ENCODE peak calls at places on chromosome 17, in six cellular contexts. W is lung, X is IMR-90, T is psoas muscle, A is fibroblast of villous mesenchyme, C is right lobe of liver. V is an unnamed sample.

GRCh38 chr17:48149174-48150106 is 41.9 kb downstream of the SNX11 start:
- DNase-seq in C (no peak), A (peak; percentile 24), T (no peak), X (no peak), W (no peak), V (no peak)

GRCh38 chr17:38869647-38870258 is at the start of gene LASP1:
- DNase-seq in X (peak; percentile 87), C (peak; percentile 93), T (peak; percentile 87), A (peak; percentile 90), W (peak; percentile 88), V (no peak)

GRCh38 chr17:19513897-19514488 is 19.7 kb upstream of the SLC47A1 start:
- DNase-seq in A (peak; percentile 73), X (peak; percentile 60), T (peak; percentile 56), C (peak; percentile 71), W (peak; percentile 69), V (peak; percentile 34)

GRCh38 chr17:46841561-46842379 is 9.6 kb upstream of the WNT9B start:
- DNase-seq in A (no peak), X (no peak), W (no peak), C (no peak), T (no peak), V (no peak)

GRCh38 chr17:27466748-27467375 is 10.6 kb downstream of the KSR1 start:
- DNase-seq in A (no peak), W (no peak), C (no peak), X (no peak), T (no peak), V (no peak)

GRCh38 chr17:82985436-82985820 is 94.0 kb upstream of the METRNL start:
- DNase-seq in A (no peak), X (no peak), C (no peak), W (peak; percentile 22), T (no peak), V (no peak)

GRCh38 chr17:42598905-42599304 is 10.3 kb downstream of the RETREG3 start:
- DNase-seq in C (no peak), W (no peak), X (no peak), T (no peak), A (no peak), V (no peak)

GRCh38 chr17:28926786-28927185 is 23.9 kb upstream of the DHRS13 start:
- DNase-seq in T (no peak), X (no peak), A (peak; percentile 60), C (no peak), W (no peak), V (no peak)

GRCh38 chr17:63978266-63979200 is 5.8 kb upstream of the SCN4A start:
- DNase-seq in A (no peak), T (no peak), W (no peak), X (no peak), C (no peak), V (no peak)

GRCh38 chr17:56815711-56816110 is 18.0 kb downstream of the C17orf67 start:
- DNase-seq in T (no peak), C (no peak), A (peak; percentile 36), X (peak; percentile 90), W (no peak), V (no peak)

GRCh38 chr17:60947100-60947499 is 269.4 kb downstream of the BCAS3 start:
- DNase-seq in X (peak; percentile 86), C (no peak), A (peak; percentile 20), T (no peak), W (no peak), V (no peak)

GRCh38 chr17:38424297-38424972 is 3.8 kb upstream of the ARHGAP23 start:
- DNase-seq in T (no peak), A (no peak), X (no peak), W (no peak), C (no peak), V (no peak)

GRCh38 chr17:41579484-41580243 is 7.0 kb downstream of the KRT14 start:
- DNase-seq in A (peak; percentile 62), C (peak; percentile 64), T (peak; percentile 63), W (peak; percentile 85), X (peak; percentile 54), V (peak; percentile 20)

GRCh38 chr17:63173450-63173849 is 207.4 kb downstream of the TANC2 start:
- DNase-seq in C (no peak), A (no peak), T (no peak), X (no peak), W (no peak), V (no peak)

GRCh38 chr17:15432807-15433547 is 34.4 kb downstream of the CDRT4 start:
- DNase-seq in W (no peak), X (peak; percentile 93), T (no peak), A (peak; percentile 99), C (peak; percentile 75), V (no peak)

GRCh38 chr17:18156171-18156975 is 27.3 kb upstream of the ALKBH5 start:
- DNase-seq in X (no peak), T (no peak), A (no peak), C (no peak), W (no peak), V (no peak)
- TF ChIP-seq CTCF in X (no peak), T (no peak), A (no peak), C (no peak), W (no peak), V (no peak)

DNA sequence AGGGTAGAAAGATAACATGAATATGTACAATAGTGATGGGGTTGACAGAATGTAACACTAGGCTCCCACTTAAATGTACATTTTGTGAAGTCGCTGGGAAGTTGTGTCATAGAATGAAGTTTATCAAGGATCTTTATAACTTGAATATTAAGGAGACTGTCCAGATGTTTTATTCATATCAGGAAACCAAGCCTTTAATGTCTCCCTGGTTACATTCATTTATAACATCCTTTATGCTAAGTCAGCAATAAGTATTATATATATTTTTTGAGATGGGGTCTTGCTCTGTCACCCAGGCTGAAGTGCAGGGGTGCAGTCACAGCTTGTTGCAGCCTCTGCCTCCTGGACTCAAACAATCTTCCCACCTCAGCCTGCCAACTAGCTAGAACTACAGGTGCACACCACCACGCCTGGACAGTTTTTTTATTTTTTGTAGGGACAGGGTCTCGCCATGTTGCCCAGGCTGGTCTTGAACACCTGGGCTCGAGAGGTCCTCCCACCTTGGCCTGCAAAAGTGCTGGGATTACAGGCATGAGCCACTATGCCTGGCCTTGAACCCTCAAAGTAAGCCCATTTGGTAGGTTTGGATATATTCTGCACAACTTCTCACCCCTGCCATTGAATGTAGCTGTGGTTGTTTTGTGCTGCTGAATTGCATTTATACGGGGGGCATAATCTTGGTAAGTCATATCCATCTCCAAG is 14.1 kb downstream of the CLTC start:
- DNase-seq in X (no peak), W (no peak), C (no peak), T (no peak), A (no peak), V (no peak)
- H3K4me3 ChIP-seq in X (no peak overlapping the region), W (no peak overlapping the region), C (no peak overlapping the region), T (no peak overlapping the region), A (no peak overlapping the region), V (no peak overlapping the region)

GRCh38 chr17:75012320-75013076 is at the start of gene MRPL58:
- DNase-seq in W (peak; percentile 83), X (peak; percentile 83), A (peak; percentile 82), C (peak; percentile 80), T (peak; percentile 86), V (peak; percentile 54)
- TF ChIP-seq CTCF in W (peak; percentile 54), X (peak; percentile 58), A (peak; percentile 57), C (peak; percentile 47), T (peak; percentile 64), V (peak; percentile 57)

GRCh38 chr17:6557040-6557438 is 684 bp upstream of the PITPNM3 start:
- DNase-seq in A (no peak), C (no peak), X (no peak), T (no peak), W (no peak), V (no peak)

GRCh38 chr17:6556121-6557039 is at the start of gene PITPNM3:
- DNase-seq in X (no peak), W (no peak), T (no peak), C (no peak), A (no peak), V (no peak)

GRCh38 chr17:6554871-6555330 is 1.5 kb downstream of the PITPNM3 start:
- DNase-seq in W (no peak), C (no peak), A (no peak), T (no peak), X (no peak), V (no peak)

GRCh38 chr17:6554336-6554735 is 2.0 kb downstream of the PITPNM3 start:
- DNase-seq in C (no peak), X (no peak), W (no peak), T (no peak), A (no peak), V (no peak)

DNA sequence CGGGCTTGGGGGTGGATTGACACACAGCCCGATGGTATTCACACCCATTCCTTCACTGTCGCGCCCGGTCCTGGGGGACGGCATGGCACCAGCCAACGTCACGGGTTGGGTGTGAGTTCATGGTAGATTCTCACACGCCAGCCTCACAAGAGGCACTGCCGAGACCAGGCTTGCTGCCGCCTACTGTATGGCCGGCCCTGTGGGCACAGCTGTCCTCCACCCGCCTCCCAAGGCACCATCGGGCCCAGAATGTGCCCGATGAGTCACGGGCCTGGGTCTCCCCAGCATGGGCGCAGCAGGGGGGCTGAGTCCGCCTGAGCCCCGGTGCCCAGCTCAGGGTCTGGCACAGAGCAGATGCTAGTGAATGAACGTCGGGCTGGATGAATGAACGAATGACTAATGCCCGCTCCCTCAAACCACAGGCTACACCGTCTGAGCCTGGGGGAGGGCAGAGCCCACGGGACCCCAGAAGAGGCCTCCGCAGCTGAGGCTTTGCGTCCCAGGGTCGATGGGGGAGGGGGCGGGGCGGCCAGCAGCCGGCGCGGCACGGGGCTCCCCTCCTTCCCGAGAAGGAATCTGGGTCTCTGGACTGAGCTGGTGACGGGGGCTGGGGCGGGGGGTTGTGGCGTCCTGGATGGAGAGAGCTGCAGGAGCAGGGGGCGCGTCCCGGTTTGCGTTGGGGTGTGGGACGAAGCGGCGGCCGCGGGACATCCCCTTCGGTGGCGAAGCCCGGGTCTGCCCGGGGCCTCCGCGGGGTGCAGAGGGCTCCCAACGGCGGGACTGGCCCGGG is 829 bp downstream of the PITPNM3 start:
- DNase-seq in X (peak; percentile 39), A (no peak), T (no peak), W (no peak), C (no peak), V (no peak)
- H3K4me3 ChIP-seq in X (peak overlapping the region; percentile 56), A (peak overlapping the region; percentile 35), T (peak overlapping the region; percentile 66), W (peak overlapping the region; percentile 43), C (peak overlapping the region; percentile 51), V (peak overlapping the region; percentile 38)

DNA sequence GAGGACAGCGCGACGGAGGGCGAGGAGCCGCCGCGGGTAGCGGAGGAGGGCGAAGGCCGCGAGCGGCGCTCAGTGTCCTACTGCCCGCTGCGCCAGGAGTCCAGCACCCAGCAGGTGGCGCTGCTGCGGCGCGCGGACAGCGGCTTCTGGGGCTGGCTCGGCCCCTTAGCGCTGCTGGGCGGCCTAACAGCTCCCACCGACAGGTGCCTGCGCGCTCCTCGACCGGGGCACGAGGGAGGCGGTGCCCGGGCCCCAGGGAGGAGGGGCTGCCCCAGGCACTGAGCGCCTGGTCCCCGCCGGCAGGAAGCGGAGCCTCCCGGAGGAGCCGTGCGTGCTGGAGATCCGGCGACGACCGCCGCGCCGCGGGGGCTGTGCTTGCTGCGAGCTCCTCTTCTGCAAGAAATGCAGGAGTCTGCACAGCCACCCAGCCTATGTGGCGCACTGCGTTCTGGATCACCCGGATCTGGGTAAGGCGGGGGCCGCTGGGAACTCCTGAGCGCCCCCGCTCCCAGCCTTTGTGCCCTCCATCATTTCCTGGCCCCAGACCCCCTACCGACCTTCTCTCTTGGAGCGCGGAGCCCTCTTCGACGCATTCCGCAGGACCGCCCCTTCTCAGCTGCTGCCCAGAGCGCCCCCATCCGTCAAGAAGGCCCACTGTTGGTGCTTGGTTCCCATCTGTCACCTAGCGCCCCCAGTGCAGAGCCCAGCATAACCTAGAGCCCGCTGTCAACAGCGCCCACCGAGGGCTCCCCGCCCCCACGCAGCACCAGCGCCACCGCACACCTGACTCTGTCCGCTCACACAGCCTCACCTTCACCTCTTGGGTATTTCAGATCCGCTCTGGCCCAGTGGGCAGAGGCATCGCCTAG is 3.7 kb downstream of the C17orf50 start:
- DNase-seq in T (peak; percentile 90), C (peak; percentile 89), W (peak; percentile 86), X (peak; percentile 74), A (peak; percentile 84), V (peak; percentile 55)
- TF ChIP-seq CTCF in T (peak; percentile 97), C (peak; percentile 96), W (peak; percentile 98), X (peak; percentile 98), A (peak; percentile 87), V (peak; percentile 89)

GRCh38 chr17:5931611-5932010 is 138.6 kb upstream of the WSCD1 start:
- DNase-seq in X (no peak), C (no peak), T (no peak), A (no peak), W (no peak), V (no peak)
- H3K4me3 ChIP-seq in X (no peak overlapping the region), C (no peak overlapping the region), T (no peak overlapping the region), A (no peak overlapping the region), W (no peak overlapping the region), V (no peak overlapping the region)